ENCODE peak calls at places on chromosomes 1 and 21, in five cellular contexts. B is kidney, W is uterus, I is fibroblast of lung, P is tibial nerve. G is an unnamed sample.

GRCh38 chr1:234998174-234998741 is 130.4 kb downstream of the TOMM20 start:
- DNase-seq in I (peak; percentile 65), W (no peak), B (peak; percentile 88), P (no peak), G (peak; percentile 100)

GRCh38 chr1:59123081-59123675 is 173.7 kb upstream of the FGGY start:
- DNase-seq in I (peak; percentile 86), B (no peak), W (no peak), P (no peak), G (peak; percentile 49)

GRCh38 chr1:22826630-22827580 is 116.3 kb downstream of the EPHB2 start:
- DNase-seq in B (peak; percentile 86), W (peak; percentile 43), P (no peak), I (peak; percentile 69), G (peak; percentile 50)

GRCh38 chr1:10694274-10694632 is 102.2 kb downstream of the CASZ1 start:
- DNase-seq in B (no peak), P (no peak), W (no peak), I (peak; percentile 19), G (no peak)

GRCh38 chr1:42925132-42925769 is 33.4 kb downstream of the SLC2A1 start:
- DNase-seq in W (no peak), P (no peak), B (no peak), I (no peak), G (no peak)

GRCh38 chr1:168488153-168488552 is 55.6 kb downstream of the XCL2 start:
- DNase-seq in W (peak; percentile 56), I (peak; percentile 76), B (no peak), P (peak; percentile 38), G (peak; percentile 55)

GRCh38 chr1:89918127-89918793 is 76.7 kb upstream of the ZNF326 start:
- DNase-seq in I (peak; percentile 31), B (no peak), W (no peak), P (no peak), G (peak; percentile 63)

GRCh38 chr1:237108299-237109040 is 66.5 kb downstream of the RYR2 start:
- DNase-seq in B (no peak), P (no peak), W (no peak), I (no peak), G (no peak)

GRCh38 chr1:151968058-151968457 is 25.6 kb downstream of the S100A10 start:
- DNase-seq in P (no peak), B (no peak), I (peak; percentile 43), W (no peak), G (no peak)

GRCh38 chr1:23097316-23097715 is 71.3 kb downstream of the LUZP1 start:
- DNase-seq in I (peak; percentile 28), P (no peak), W (no peak), B (no peak), G (no peak)

GRCh38 chr1:59947047-59947938 is 20.7 kb upstream of the CYP2J2 start:
- DNase-seq in P (peak; percentile 23), W (peak; percentile 26), B (no peak), I (peak; percentile 50), G (no peak)

GRCh38 chr1:21814241-21814918 is 2.3 kb downstream of the LDLRAD2 start:
- DNase-seq in I (peak; percentile 19), W (no peak), P (no peak), B (peak; percentile 79), G (no peak)

GRCh38 chr1:97824200-97824599 is 96.6 kb downstream of the DPYD start:
- DNase-seq in W (no peak), B (no peak), I (no peak), P (no peak), G (no peak)

GRCh38 chr1:220824031-220824989 is 37.6 kb downstream of the MTARC1 start:
- DNase-seq in I (peak; percentile 77), P (no peak), W (no peak), B (no peak), G (no peak)

GRCh38 chr21:35219719-35220118 is 170.6 kb upstream of the RUNX1 start:
- DNase-seq in B (no peak), P (no peak), I (no peak), W (no peak), G (no peak)

GRCh38 chr1:234775477-234776246 is 165.7 kb upstream of the IRF2BP2 start:
- DNase-seq in I (peak; percentile 43), W (no peak), P (no peak), B (no peak), G (no peak)

GRCh38 chr1:172897738-172898137 is 153.0 kb downstream of the TNFSF18 start:
- DNase-seq in P (no peak), B (no peak), W (no peak), I (peak; percentile 82), G (no peak)

GRCh38 chr1:219514728-219515127 is 98.2 kb downstream of the ZC3H11B start:
- DNase-seq in P (no peak), W (no peak), I (no peak), B (no peak), G (no peak)

GRCh38 chr1:235673981-235674380 is 24.4 kb upstream of the GNG4 start:
- DNase-seq in B (no peak), P (no peak), I (no peak), W (no peak), G (no peak)

GRCh38 chr1:184329962-184330868 is 56.6 kb upstream of the C1orf21 start:
- DNase-seq in W (no peak), B (no peak), I (peak; percentile 37), P (no peak), G (no peak)

GRCh38 chr1:151988405-151988851 is 5.2 kb downstream of the S100A10 start:
- DNase-seq in W (no peak), P (no peak), B (no peak), I (peak; percentile 96), G (peak; percentile 98)

GRCh38 chr1:70738576-70738975 is 309.0 kb downstream of the PTGER3 start:
- DNase-seq in P (no peak), W (no peak), B (no peak), I (no peak), G (no peak)

GRCh38 chr1:70737125-70737524 is 310.5 kb downstream of the PTGER3 start:
- DNase-seq in B (no peak), I (no peak), W (no peak), P (no peak), G (no peak)
- TF ChIP-seq CTCF in B (no peak), I (no peak), W (no peak), P (no peak), G (no peak)

DNA sequence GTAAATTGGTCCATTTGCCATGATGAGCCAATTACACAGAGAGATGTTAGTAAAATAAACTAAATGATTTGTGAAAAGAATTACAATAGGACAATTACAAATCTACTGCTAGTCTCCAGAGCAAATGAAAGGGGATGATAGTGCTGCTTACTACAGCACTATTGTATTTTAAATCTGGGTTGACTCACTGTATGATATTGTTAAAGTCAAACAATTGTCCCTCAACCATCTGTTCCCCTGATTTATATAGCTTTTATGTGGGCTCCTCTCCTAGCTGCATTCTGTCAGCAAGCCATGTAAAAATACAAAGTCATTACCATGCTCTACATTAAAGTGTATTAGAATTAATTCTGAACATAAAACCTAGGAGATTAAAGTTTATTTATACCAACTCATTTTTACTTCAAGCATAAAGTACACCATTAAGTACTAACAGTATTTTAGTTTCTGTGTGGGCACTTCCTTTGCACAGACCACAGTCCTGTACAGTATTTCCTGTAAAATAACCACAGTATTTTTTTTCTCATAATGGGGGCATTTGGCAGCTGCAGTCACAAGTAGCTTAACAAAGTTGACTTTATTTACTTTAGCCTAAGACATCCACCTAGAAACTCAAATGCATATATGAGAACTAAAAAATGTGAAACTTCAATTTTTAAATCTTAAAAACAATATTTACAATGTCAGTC is 135.8 kb downstream of the VAV3 start:
- DNase-seq in B (no peak), P (no peak), I (peak; percentile 48), W (no peak), G (no peak)
- H3K4me1 ChIP-seq in B (no peaks in the 10 kb centered on the region), P (no peaks in the 10 kb centered on the region), I (no peaks in the 10 kb centered on the region), W (no peaks in the 10 kb centered on the region), G (no peaks in the 10 kb centered on the region)

DNA sequence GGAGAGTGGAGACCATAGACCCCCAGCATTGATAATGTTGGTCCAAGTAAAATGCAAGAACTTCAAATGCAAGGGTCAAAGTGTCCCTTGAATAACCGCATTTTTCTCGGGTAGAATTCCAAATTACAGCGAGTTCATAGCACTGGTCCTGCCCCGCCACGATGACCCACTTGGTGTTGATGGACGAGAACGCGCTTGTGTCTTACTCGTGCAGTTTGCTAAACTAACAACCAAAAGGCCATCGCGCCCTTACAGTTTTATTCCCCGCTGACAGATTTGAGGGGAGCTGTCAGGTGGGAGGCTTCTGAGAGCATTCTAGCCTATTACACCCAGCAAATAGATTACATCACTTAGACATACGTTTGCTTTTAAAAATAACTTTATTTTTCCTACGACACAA is 17.3 kb upstream of the TSPEAR start:
- DNase-seq in P (no peak), I (no peak), W (no peak), B (no peak), G (no peak)
- TF ChIP-seq CTCF in P (no peak), I (no peak), W (no peak), B (no peak), G (no peak)

GRCh38 chr21:25966308-25966707 is 204.3 kb downstream of the APP start:
- DNase-seq in B (no peak), W (no peak), P (no peak), I (no peak), G (no peak)
- H3K4me1 ChIP-seq in B (peaks cover 2% of the 10 kb centered on the region), W (no peaks in the 10 kb centered on the region), P (no peaks in the 10 kb centered on the region), I (peaks cover 3% of the 10 kb centered on the region), G (peaks cover 32% of the 10 kb centered on the region)

GRCh38 chr1:25991937-25992688 is 5.8 kb downstream of the PAFAH2 start:
- DNase-seq in W (no peak), B (no peak), P (no peak), I (peak; percentile 61), G (peak; percentile 63)

GRCh38 chr1:25989860-25990650 is 7.8 kb downstream of the PAFAH2 start:
- DNase-seq in I (no peak), B (no peak), W (no peak), P (no peak), G (no peak)

GRCh38 chr1:25990702-25991395 is 7.0 kb downstream of the PAFAH2 start:
- DNase-seq in B (no peak), I (no peak), W (no peak), P (no peak), G (no peak)

GRCh38 chr1:25992689-25993146 is 5.1 kb downstream of the PAFAH2 start:
- DNase-seq in B (no peak), I (no peak), W (no peak), P (no peak), G (no peak)

GRCh38 chr1:25989440-25989839 is 8.4 kb downstream of the PAFAH2 start:
- DNase-seq in W (no peak), P (no peak), B (no peak), I (no peak), G (no peak)
- TF ChIP-seq CTCF in W (no peak), P (no peak), B (no peak), I (no peak), G (no peak)

GRCh38 chr1:61241864-61242472 is 159.6 kb downstream of the NFIA start:
- DNase-seq in B (no peak), W (no peak), I (no peak), P (no peak), G (no peak)
- H3K4me1 ChIP-seq in B (peaks cover 2% of the 10 kb centered on the region), W (peaks cover 8% of the 10 kb centered on the region), I (peaks cover 6% of the 10 kb centered on the region), P (no peaks in the 10 kb centered on the region), G (peaks cover 15% of the 10 kb centered on the region)

GRCh38 chr1:32895325-32896215 is 5.6 kb downstream of the TMEM54 start:
- DNase-seq in P (no peak), B (peak; percentile 46), W (no peak), I (no peak), G (no peak)

GRCh38 chr1:32892368-32893197 is 6.3 kb downstream of the HPCA start:
- DNase-seq in B (peak; percentile 73), W (no peak), I (peak; percentile 36), P (no peak), G (no peak)

GRCh38 chr1:32893198-32894018 is 7.1 kb downstream of the HPCA start:
- DNase-seq in I (peak; percentile 37), P (no peak), B (peak; percentile 83), W (peak; percentile 70), G (no peak)

GRCh38 chr1:32894681-32895080 is 6.5 kb downstream of the TMEM54 start:
- DNase-seq in W (no peak), I (no peak), B (peak; percentile 59), P (no peak), G (no peak)

GRCh38 chr1:32894019-32894600 is 7.1 kb downstream of the TMEM54 start:
- DNase-seq in P (no peak), B (peak; percentile 75), I (no peak), W (no peak), G (no peak)
- TF ChIP-seq CTCF in P (no peak), B (no peak), I (no peak), W (no peak), G (no peak)

G was measured in foreskin keratinocyte.